ENCODE peak calls at places on chromosomes 12 and 14, in four cellular contexts. U is HS-5, H is HT-29, C is WTC11. I is an unnamed sample.

GRCh38 chr14:75515631-75515999 is 6.7 kb upstream of the BATF start:
- DNase-seq in U (no peak), H (no peak), C (no peak), I (no peak)

GRCh38 chr12:1919284-1919683 is 832 bp upstream of the CACNA2D4 start:
- DNase-seq in U (no peak), H (no peak), C (no peak), I (no peak)

GRCh38 chr12:114046236-114046998 is 80.3 kb upstream of the RBM19 start:
- DNase-seq in U (no peak), H (no peak), C (no peak), I (no peak)

GRCh38 chr12:64826234-64826633 is 1.8 kb downstream of the TBC1D30 start:
- DNase-seq in U (no peak), H (no peak), C (peak; percentile 79), I (peak; percentile 70)

GRCh38 chr12:52189376-52190174 is 2.2 kb downstream of the KRT80 start:
- DNase-seq in U (no peak), H (no peak), C (no peak), I (no peak)

GRCh38 chr12:108567388-108567787 is 5.0 kb downstream of the ISCU start:
- DNase-seq in U (no peak), H (no peak), C (no peak), I (no peak)

GRCh38 chr14:54606178-54606577 is 39.2 kb downstream of the SAMD4A start:
- DNase-seq in U (no peak), H (no peak), C (peak; percentile 28), I (no peak)

GRCh38 chr12:107349008-107349747 is 255.8 kb upstream of the CRY1 start:
- DNase-seq in U (peak; percentile 88), H (peak; percentile 97), C (no peak), I (peak; percentile 85)

GRCh38 chr12:103558879-103559278 is 28.2 kb upstream of the STAB2 start:
- DNase-seq in U (no peak), H (no peak), C (no peak), I (no peak)

GRCh38 chr14:90510208-90510607 is 113.4 kb downstream of the CALM1 start:
- DNase-seq in U (no peak), H (peak; percentile 73), C (peak; percentile 54), I (peak; percentile 59)

GRCh38 chr12:131929530-131930456 is 717 bp downstream of the PUS1 start:
- DNase-seq in U (no peak), H (peak; percentile 45), C (peak; percentile 47), I (peak; percentile 42)